ENCODE peak calls at places on chromosomes 6 and 20, in seven cellular contexts. One of them, this sample, is unnamed.

GRCh38 chr6:12286381-12287132 is 3.6 kb upstream of the EDN1 start:
- DNase-seq in Calu3: no peak
- DNase-seq in heart left ventricle: no peak
- DNase-seq in esophagus squamous epithelium: no peak
- DNase-seq in tibial artery: no peak
- DNase-seq in OCI-LY7: no peak
- DNase-seq in neural progenitor cell: no peak
- DNase-seq in this sample: no peak

GRCh38 chr6:7142228-7142801 is 34.6 kb downstream of the RREB1 start:
- DNase-seq in Calu3: no peak
- DNase-seq in heart left ventricle: no peak
- DNase-seq in esophagus squamous epithelium: no peak
- DNase-seq in tibial artery: no peak
- DNase-seq in OCI-LY7: no peak
- DNase-seq in neural progenitor cell: no peak
- DNase-seq in this sample: no peak

GRCh38 chr6:169958510-169958909 is 207.1 kb downstream of the ERMARD start:
- DNase-seq in Calu3: no peak
- DNase-seq in heart left ventricle: no peak
- DNase-seq in esophagus squamous epithelium: no peak
- DNase-seq in tibial artery: peak; percentile 13
- DNase-seq in OCI-LY7: no peak
- DNase-seq in neural progenitor cell: no peak
- DNase-seq in this sample: no peak

GRCh38 chr6:156782691-156783320 is 5.6 kb downstream of the ARID1B start:
- DNase-seq in Calu3: no peak
- DNase-seq in heart left ventricle: no peak
- DNase-seq in esophagus squamous epithelium: no peak
- DNase-seq in tibial artery: no peak
- DNase-seq in OCI-LY7: no peak
- DNase-seq in neural progenitor cell: no peak
- DNase-seq in this sample: no peak

GRCh38 chr6:24431045-24431451 is 28.3 kb downstream of the MRS2 start:
- DNase-seq in Calu3: peak; percentile 58
- DNase-seq in heart left ventricle: no peak
- DNase-seq in esophagus squamous epithelium: no peak
- DNase-seq in tibial artery: no peak
- DNase-seq in OCI-LY7: peak; percentile 58
- DNase-seq in neural progenitor cell: peak; percentile 28
- DNase-seq in this sample: no peak

GRCh38 chr6:40997256-40997957 is 41.6 kb downstream of the UNC5CL start:
- DNase-seq in Calu3: peak; percentile 68
- DNase-seq in heart left ventricle: no peak
- DNase-seq in esophagus squamous epithelium: no peak
- DNase-seq in tibial artery: no peak
- DNase-seq in OCI-LY7: no peak
- DNase-seq in neural progenitor cell: peak; percentile 85
- DNase-seq in this sample: no peak

GRCh38 chr6:54441687-54442248 is 133.5 kb downstream of the TINAG start:
- DNase-seq in Calu3: no peak
- DNase-seq in heart left ventricle: no peak
- DNase-seq in esophagus squamous epithelium: no peak
- DNase-seq in tibial artery: no peak
- DNase-seq in OCI-LY7: no peak
- DNase-seq in neural progenitor cell: no peak
- DNase-seq in this sample: no peak

GRCh38 chr6:34990971-34991560 is 102.0 kb downstream of the ANKS1A start:
- DNase-seq in Calu3: no peak
- DNase-seq in heart left ventricle: no peak
- DNase-seq in esophagus squamous epithelium: no peak
- DNase-seq in tibial artery: no peak
- DNase-seq in OCI-LY7: no peak
- DNase-seq in neural progenitor cell: no peak
- DNase-seq in this sample: no peak

DNA sequence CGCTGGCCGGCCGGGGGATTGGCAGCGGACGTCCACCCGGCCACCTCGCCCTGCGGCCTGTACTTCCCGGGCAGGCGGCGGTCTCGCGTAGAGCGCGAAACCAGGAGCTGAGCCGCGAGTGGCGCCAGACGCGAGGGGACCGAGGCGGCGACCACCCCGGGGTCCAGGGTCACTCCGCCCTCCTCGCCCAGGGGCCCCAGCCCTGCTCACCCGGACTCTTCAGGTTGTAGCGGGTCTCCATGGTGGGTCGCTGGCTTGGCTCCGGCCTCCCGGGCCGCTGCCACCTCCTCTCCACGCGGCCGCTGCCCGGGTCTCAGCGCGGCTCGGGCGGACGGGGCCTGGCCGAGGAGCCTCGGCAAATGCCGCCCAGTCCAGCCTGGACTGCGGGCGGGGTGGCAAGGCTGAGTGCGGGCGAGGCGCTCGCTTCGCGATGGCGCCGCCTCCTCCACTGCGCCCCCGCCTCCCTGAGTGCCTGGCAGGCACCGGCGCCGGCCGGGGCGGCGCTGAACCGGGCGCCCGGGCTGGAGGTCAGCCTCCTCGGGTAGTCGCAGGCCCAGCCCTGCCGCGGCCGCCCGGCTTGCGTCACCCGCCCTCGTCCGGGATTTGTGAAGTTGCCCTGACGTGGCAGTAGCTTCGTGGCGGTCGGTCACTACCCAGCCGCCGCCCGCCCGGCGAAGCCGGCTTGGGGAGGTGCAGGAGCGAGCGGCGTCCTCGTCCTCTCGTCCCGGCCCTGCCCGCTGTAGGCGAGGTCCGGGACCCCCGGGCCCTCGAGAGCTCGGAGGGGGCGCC is at the start of gene UBE2J1:
- DNase-seq in Calu3: peak; percentile 89
- DNase-seq in heart left ventricle: peak; percentile 97
- DNase-seq in esophagus squamous epithelium: peak; percentile 71
- DNase-seq in tibial artery: peak; percentile 95
- DNase-seq in OCI-LY7: peak; percentile 86
- DNase-seq in neural progenitor cell: peak; percentile 93
- DNase-seq in this sample: peak; percentile 89
- TF ChIP-seq CTCF in Calu3: no peak
- TF ChIP-seq CTCF in heart left ventricle: no peak
- TF ChIP-seq CTCF in esophagus squamous epithelium: no peak
- TF ChIP-seq CTCF in tibial artery: no peak
- TF ChIP-seq CTCF in OCI-LY7: no peak
- TF ChIP-seq CTCF in neural progenitor cell: no peak
- TF ChIP-seq CTCF in this sample: no peak

DNA sequence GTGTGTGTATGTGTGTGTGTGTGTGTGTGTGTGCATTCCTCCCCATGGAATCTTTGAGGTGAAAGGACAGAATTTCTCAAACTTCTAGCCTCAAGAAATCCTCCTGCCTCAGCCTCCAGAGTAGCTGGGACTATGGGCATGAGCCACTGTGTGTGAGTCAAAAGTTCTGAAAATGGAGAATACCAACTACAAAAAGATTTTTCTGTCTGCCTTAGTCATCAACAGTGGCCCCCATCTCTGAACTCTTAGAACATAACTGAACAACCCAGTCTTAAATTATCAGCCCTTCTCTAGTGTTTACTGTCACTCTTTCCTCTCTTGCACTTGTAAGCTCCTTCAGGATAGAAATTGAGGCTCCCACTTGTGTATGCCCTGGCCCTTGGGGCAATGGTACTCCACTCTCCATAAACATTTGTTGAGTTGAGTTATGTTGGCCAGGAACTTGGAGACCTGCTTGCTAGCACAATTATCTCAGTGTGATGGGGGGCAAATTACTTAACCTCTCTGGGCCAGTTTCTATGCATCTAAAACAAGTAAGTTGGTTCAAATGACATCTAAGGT is 35.3 kb upstream of the CLIC5 start:
- DNase-seq in Calu3: no peak
- DNase-seq in heart left ventricle: no peak
- DNase-seq in esophagus squamous epithelium: no peak
- DNase-seq in tibial artery: no peak
- DNase-seq in OCI-LY7: no peak
- DNase-seq in neural progenitor cell: no peak
- DNase-seq in this sample: no peak
- TF ChIP-seq CTCF in Calu3: no peak
- TF ChIP-seq CTCF in heart left ventricle: no peak
- TF ChIP-seq CTCF in esophagus squamous epithelium: no peak
- TF ChIP-seq CTCF in tibial artery: no peak
- TF ChIP-seq CTCF in OCI-LY7: no peak
- TF ChIP-seq CTCF in neural progenitor cell: no peak
- TF ChIP-seq CTCF in this sample: no peak

DNA sequence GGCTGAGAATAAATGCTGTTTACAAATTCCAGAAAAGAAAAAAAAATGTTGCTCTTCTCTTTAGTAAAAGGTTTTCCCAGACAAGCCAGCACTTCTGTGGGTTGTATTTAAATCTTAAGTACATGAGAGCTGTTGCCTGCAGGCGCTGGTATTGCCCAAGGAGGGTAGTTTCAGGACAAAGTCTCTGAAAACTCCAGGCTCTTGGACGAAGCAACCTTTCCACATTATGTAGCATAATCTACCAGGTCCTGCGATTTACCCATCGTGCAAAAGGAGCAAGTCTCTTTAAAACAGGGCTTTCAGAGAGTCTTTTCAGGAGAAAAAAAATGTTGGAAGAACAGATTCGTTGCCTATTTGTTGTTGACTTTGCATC is 65.6 kb downstream of the PLG start:
- DNase-seq in Calu3: no peak
- DNase-seq in heart left ventricle: no peak
- DNase-seq in esophagus squamous epithelium: no peak
- DNase-seq in tibial artery: no peak
- DNase-seq in OCI-LY7: no peak
- DNase-seq in neural progenitor cell: no peak
- DNase-seq in this sample: no peak
- TF ChIP-seq CTCF in Calu3: no peak
- TF ChIP-seq CTCF in heart left ventricle: no peak
- TF ChIP-seq CTCF in esophagus squamous epithelium: no peak
- TF ChIP-seq CTCF in tibial artery: no peak
- TF ChIP-seq CTCF in OCI-LY7: no peak
- TF ChIP-seq CTCF in neural progenitor cell: no peak
- TF ChIP-seq CTCF in this sample: no peak

GRCh38 chr6:56620229-56620868 is 22.3 kb downstream of the DST start:
- DNase-seq in Calu3: no peak
- DNase-seq in heart left ventricle: no peak
- DNase-seq in esophagus squamous epithelium: no peak
- DNase-seq in tibial artery: no peak
- DNase-seq in OCI-LY7: no peak
- DNase-seq in neural progenitor cell: no peak
- DNase-seq in this sample: no peak

GRCh38 chr6:56618050-56618449 is 24.6 kb downstream of the DST start:
- DNase-seq in Calu3: no peak
- DNase-seq in heart left ventricle: no peak
- DNase-seq in esophagus squamous epithelium: no peak
- DNase-seq in tibial artery: no peak
- DNase-seq in OCI-LY7: no peak
- DNase-seq in neural progenitor cell: no peak
- DNase-seq in this sample: no peak

GRCh38 chr6:56613247-56613851 is 29.3 kb downstream of the DST start:
- DNase-seq in Calu3: no peak
- DNase-seq in heart left ventricle: no peak
- DNase-seq in esophagus squamous epithelium: no peak
- DNase-seq in tibial artery: no peak
- DNase-seq in OCI-LY7: no peak
- DNase-seq in neural progenitor cell: no peak
- DNase-seq in this sample: no peak

GRCh38 chr6:56616967-56617366 is 25.7 kb downstream of the DST start:
- DNase-seq in Calu3: no peak
- DNase-seq in heart left ventricle: no peak
- DNase-seq in esophagus squamous epithelium: no peak
- DNase-seq in tibial artery: no peak
- DNase-seq in OCI-LY7: no peak
- DNase-seq in neural progenitor cell: peak; percentile 60
- DNase-seq in this sample: no peak
- TF ChIP-seq CTCF in Calu3: no peak
- TF ChIP-seq CTCF in heart left ventricle: no peak
- TF ChIP-seq CTCF in esophagus squamous epithelium: no peak
- TF ChIP-seq CTCF in tibial artery: no peak
- TF ChIP-seq CTCF in OCI-LY7: no peak
- TF ChIP-seq CTCF in neural progenitor cell: no peak
- TF ChIP-seq CTCF in this sample: no peak

GRCh38 chr20:63814833-63815612 is 16.0 kb downstream of the ZBTB46 start:
- DNase-seq in Calu3: no peak
- DNase-seq in heart left ventricle: no peak
- DNase-seq in esophagus squamous epithelium: no peak
- DNase-seq in tibial artery: no peak
- DNase-seq in OCI-LY7: no peak
- DNase-seq in neural progenitor cell: no peak
- DNase-seq in this sample: no peak
- TF ChIP-seq CTCF in Calu3: no peak
- TF ChIP-seq CTCF in heart left ventricle: no peak
- TF ChIP-seq CTCF in esophagus squamous epithelium: no peak
- TF ChIP-seq CTCF in tibial artery: no peak
- TF ChIP-seq CTCF in OCI-LY7: no peak
- TF ChIP-seq CTCF in neural progenitor cell: no peak
- TF ChIP-seq CTCF in this sample: no peak

GRCh38 chr20:672975-673604 is 2.5 kb downstream of the SCRT2 start:
- DNase-seq in Calu3: no peak
- DNase-seq in heart left ventricle: no peak
- DNase-seq in esophagus squamous epithelium: no peak
- DNase-seq in tibial artery: no peak
- DNase-seq in OCI-LY7: peak; percentile 13
- DNase-seq in neural progenitor cell: no peak
- DNase-seq in this sample: no peak
- TF ChIP-seq CTCF in Calu3: no peak
- TF ChIP-seq CTCF in heart left ventricle: no peak
- TF ChIP-seq CTCF in esophagus squamous epithelium: no peak
- TF ChIP-seq CTCF in tibial artery: no peak
- TF ChIP-seq CTCF in OCI-LY7: peak; percentile 58
- TF ChIP-seq CTCF in neural progenitor cell: peak; percentile 49
- TF ChIP-seq CTCF in this sample: peak; percentile 17

GRCh38 chr20:34155864-34156263 is 43.8 kb upstream of the EIF2S2 start:
- DNase-seq in Calu3: no peak
- DNase-seq in heart left ventricle: no peak
- DNase-seq in esophagus squamous epithelium: no peak
- DNase-seq in tibial artery: no peak
- DNase-seq in OCI-LY7: no peak
- DNase-seq in neural progenitor cell: no peak
- DNase-seq in this sample: no peak
- TF ChIP-seq CTCF in Calu3: no peak
- TF ChIP-seq CTCF in heart left ventricle: no peak
- TF ChIP-seq CTCF in esophagus squamous epithelium: no peak
- TF ChIP-seq CTCF in tibial artery: no peak
- TF ChIP-seq CTCF in OCI-LY7: no peak
- TF ChIP-seq CTCF in neural progenitor cell: no peak
- TF ChIP-seq CTCF in this sample: no peak